ENCODE peak calls at places on chromosomes 6 and 20, in five cellular contexts. K is fibroblast of mammary gland; A is cerebellum; Z is activated CD8-positive, alpha-beta memory T cell treated with anti-CD3 and anti-CD28 coated beads for 1 hour; F is activated CD4-positive, alpha-beta T cell treated with anti-CD3 and anti-CD28 coated beads, Interleukin-2, amount 10 ng/mL, durations not matched to agents 7 days and 5 days. W is an unnamed sample.

GRCh38 chr6:17101422-17102257 is at the start of gene STMND1:
- DNase-seq in F (no peak), K (peak; percentile 20), Z (no peak), A (no peak), W (no peak)

GRCh38 chr6:37741757-37742400 is 44.2 kb upstream of the MDGA1 start:
- DNase-seq in K (no peak), Z (no peak), F (no peak), A (peak; percentile 50), W (no peak)

GRCh38 chr20:6783752-6784725 is 16.6 kb downstream of the BMP2 start:
- DNase-seq in K (no peak), F (no peak), A (no peak), Z (no peak), W (no peak)

GRCh38 chr20:51931321-51931720 is 129.0 kb upstream of the SALL4 start:
- DNase-seq in Z (no peak), K (no peak), F (no peak), A (no peak), W (no peak)

GRCh38 chr20:17806739-17807441 is 107.1 kb downstream of the BANF2 start:
- DNase-seq in F (no peak), Z (no peak), A (peak; percentile 82), K (peak; percentile 85), W (no peak)

GRCh38 chr6:39088331-39088730 is 26.7 kb downstream of the SAYSD1 start:
- DNase-seq in K (peak; percentile 43), A (no peak), F (no peak), Z (no peak), W (no peak)

GRCh38 chr6:126134491-126134890 is 148.2 kb downstream of the TRMT11 start:
- DNase-seq in Z (no peak), A (no peak), F (no peak), K (peak; percentile 27), W (no peak)

GRCh38 chr6:30013296-30013922 is 47.7 kb upstream of the POLR1H start:
- DNase-seq in A (no peak), F (peak; percentile 43), K (no peak), Z (peak; percentile 32), W (peak; percentile 14)

GRCh38 chr20:50980851-50981713 is 22.5 kb downstream of the MOCS3 start:
- DNase-seq in Z (peak; percentile 48), A (peak; percentile 62), K (peak; percentile 74), F (peak; percentile 79), W (peak; percentile 21)

GRCh38 chr6:70281923-70282902 is 20.7 kb downstream of the COL9A1 start:
- DNase-seq in A (no peak), Z (no peak), K (no peak), F (no peak), W (no peak)

GRCh38 chr20:46752639-46753235 is 43.3 kb downstream of the SLC2A10 start:
- DNase-seq in A (peak; percentile 20), K (peak; percentile 64), F (peak; percentile 63), Z (peak; percentile 19), W (peak; percentile 15)

GRCh38 chr6:127345521-127345920 is 2.1 kb upstream of the ECHDC1 start:
- DNase-seq in F (no peak), A (no peak), K (no peak), Z (no peak), W (no peak)

GRCh38 chr20:59515013-59515905 is 89.1 kb upstream of the PHACTR3 start:
- DNase-seq in F (no peak), A (peak; percentile 85), K (peak; percentile 52), Z (no peak), W (no peak)

GRCh38 chr6:81895511-81896185 is 143.2 kb upstream of the TENT5A start:
- DNase-seq in F (no peak), Z (no peak), K (peak; percentile 72), A (no peak), W (no peak)

GRCh38 chr6:116433313-116433712 is 27.9 kb upstream of the CALHM6 start:
- DNase-seq in F (no peak), A (no peak), K (no peak), Z (no peak), W (no peak)

GRCh38 chr6:42962502-42963178 is 2.1 kb downstream of the GNMT start:
- DNase-seq in K (no peak), Z (no peak), A (no peak), F (no peak), W (no peak)

GRCh38 chr20:31838646-31839292 is 6.6 kb downstream of the FOXS1 start:
- DNase-seq in A (no peak), Z (no peak), F (no peak), K (no peak), W (no peak)

GRCh38 chr20:31674895-31675827 is 37.4 kb downstream of the COX4I2 start:
- DNase-seq in Z (peak; percentile 29), F (peak; percentile 81), K (peak; percentile 88), A (peak; percentile 87), W (peak; percentile 97)

GRCh38 chr20:36543187-36544133 is 2.1 kb downstream of the MYL9 start:
- DNase-seq in A (no peak), F (no peak), K (peak; percentile 93), Z (no peak), W (no peak)

GRCh38 chr6:35602133-35602946 is 86.4 kb downstream of the FKBP5 start:
- DNase-seq in Z (no peak), F (peak; percentile 37), K (peak; percentile 87), A (no peak), W (no peak)

GRCh38 chr6:134686071-134686470 is 263.8 kb downstream of the ALDH8A1 start:
- DNase-seq in F (no peak), K (peak; percentile 96), Z (no peak), A (no peak), W (no peak)

W was measured in CMK.